ENCODE peak calls at places on chromosomes 2 and 18, in five cellular contexts. N, O, R, Y and U are unnamed samples.

GRCh38 chr2:128442053-128442751 is 123.5 kb upstream of the HS6ST1 start:
- DNase-seq in N (no peak), O (no peak), R (no peak), Y (no peak), U (no peak)

GRCh38 chr2:8685697-8686358 is 4.0 kb downstream of the ID2 start:
- DNase-seq in N (no peak), O (peak), R (peak), Y (no peak), U (peak)

GRCh38 chr2:2083113-2083757 is 247.8 kb downstream of the MYT1L start:
- DNase-seq in N (no peak), O (no peak), R (no peak), Y (no peak), U (no peak)

GRCh38 chr2:2109186-2109585 is 221.9 kb downstream of the MYT1L start:
- DNase-seq in N (no peak), O (no peak), R (no peak), Y (no peak), U (no peak)

GRCh38 chr2:233990261-233990798 is 60.2 kb upstream of the SPP2 start:
- DNase-seq in N (no peak), O (peak), R (no peak), Y (no peak), U (no peak)

GRCh38 chr18:36316246-36316645 is 18.7 kb downstream of the FHOD3 start:
- DNase-seq in N (no peak), O (no peak), R (no peak), Y (no peak), U (no peak)

GRCh38 chr2:48144777-48145176 is 238.5 kb upstream of the FBXO11 start:
- DNase-seq in N (no peak), O (no peak), R (no peak), Y (peak), U (no peak)

GRCh38 chr2:139685590-139685989 is 905.4 kb upstream of the NXPH2 start:
- DNase-seq in N (no peak), O (no peak), R (no peak), Y (no peak), U (no peak)

GRCh38 chr2:1097086-1097485 is 146.4 kb downstream of the SNTG2 start:
- DNase-seq in N (no peak), O (no peak), R (no peak), Y (no peak), U (no peak)